ENCODE peak calls at places on chromosomes 5 and 9, in seven cellular contexts. X is activated CD4-positive, alpha-beta T cell treated with anti-CD3 and anti-CD28 coated beads, Interleukin-2, amount 50 U/mL, for 1 hour; B is NCI-H526 treated with DMSO at 0.1 percent for 48 hours; A is activated effector memory CD4-positive, alpha-beta T cell treated with Interleukin-2 at 50 U/mL for 16 hours; Q is RPMI7951; R is M059J; C is fibroblast of mammary gland. U is an unnamed sample.

GRCh38 chr9:128190516-128191405 is 611 bp downstream of the CIZ1 start:
- DNase-seq in X (no peak), A (peak), B (no peak), C (no peak), Q (no peak), R (no peak), U (peak)

GRCh38 chr9:112069318-112070169 is 105.6 kb downstream of the SUSD1 start:
- DNase-seq in R (peak), B (no peak), X (no peak), Q (no peak), A (no peak), C (peak), U (peak)

GRCh38 chr5:159773062-159773924 is 143.0 kb upstream of the ADRA1B start:
- DNase-seq in A (peak), C (peak), R (peak), X (peak), B (peak), Q (peak), U (peak)

GRCh38 chr5:79800979-79801827 is 111.6 kb downstream of the CMYA5 start:
- DNase-seq in A (no peak), Q (peak), B (no peak), C (peak), R (peak), X (no peak), U (no peak)

GRCh38 chr9:123456011-123456410 is 100.0 kb downstream of the CRB2 start:
- DNase-seq in B (no peak), Q (no peak), C (no peak), A (no peak), X (no peak), R (no peak), U (no peak)

GRCh38 chr5:180156141-180156540 is 52.9 kb downstream of the RASGEF1C start:
- DNase-seq in B (no peak), C (no peak), X (no peak), Q (no peak), R (no peak), A (no peak), U (no peak)

GRCh38 chr9:114919611-114920010 is 10.8 kb downstream of the TNFSF8 start:
- DNase-seq in C (no peak), Q (no peak), B (peak), A (no peak), X (no peak), R (no peak), U (no peak)

GRCh38 chr9:111482656-111483418 is 1.3 kb downstream of the ECPAS start:
- DNase-seq in X (peak), B (peak), Q (peak), A (peak), R (peak), C (peak), U (peak)

GRCh38 chr5:134143431-134143830 is 28.9 kb downstream of the TCF7 start:
- DNase-seq in C (no peak), Q (no peak), B (no peak), A (no peak), R (no peak), X (no peak), U (no peak)

GRCh38 chr5:135353952-135354721 is 44.9 kb downstream of the MACROH2A1 start:
- DNase-seq in A (no peak), X (no peak), B (no peak), R (peak), C (peak), Q (peak), U (no peak)

U was measured in GM10248.